ENCODE peak calls at places on chromosomes 2 and 18, in four cellular contexts. A is mucosa of descending colon; T is activated CD8-positive, alpha-beta T cell treated with anti-CD3 and anti-CD28 coated beads for 36 hours; U is endothelial cell. R is an unnamed sample.

GRCh38 chr2:135863231-135863630 is 13.0 kb downstream of the MCM6 start:
- DNase-seq in T (no peak), A (no peak), U (no peak), R (no peak)

GRCh38 chr18:14974088-14974487 is 226.1 kb downstream of the ANKRD30B start:
- DNase-seq in A (no peak), T (no peak), U (no peak), R (no peak)

GRCh38 chr2:235577404-235578330 is 83.8 kb downstream of the AGAP1 start:
- DNase-seq in T (no peak), A (no peak), U (no peak), R (no peak)

GRCh38 chr2:100006516-100006915 is 135.9 kb downstream of the AFF3 start:
- DNase-seq in A (no peak), U (no peak), T (no peak), R (no peak)

GRCh38 chr18:55552498-55553189 is 35.3 kb downstream of the TCF4 start:
- DNase-seq in T (no peak), A (no peak), U (no peak), R (no peak)

GRCh38 chr2:121376851-121377250 is 91.8 kb upstream of the TFCP2L1 start:
- DNase-seq in T (no peak), A (no peak), U (no peak), R (peak; percentile 40)

GRCh38 chr2:88967844-88968243 is 276.4 kb downstream of the RPIA start:
- DNase-seq in T (no peak), A (no peak), U (no peak), R (no peak)

GRCh38 chr2:26352892-26353291 is 6.3 kb upstream of the ADGRF3 start:
- DNase-seq in A (no peak), T (peak; percentile 58), U (no peak), R (peak; percentile 30)

GRCh38 chr18:49021076-49021432 is 70.3 kb upstream of the SMAD7 start:
- DNase-seq in T (no peak), A (no peak), U (no peak), R (no peak)

GRCh38 chr2:207328944-207329386 is 163.2 kb upstream of the KLF7 start:
- DNase-seq in T (no peak), A (no peak), U (no peak), R (no peak)

GRCh38 chr2:237096201-237096600 is 10.5 kb downstream of the COPS8 start:
- DNase-seq in T (no peak), U (peak; percentile 17), A (no peak), R (no peak)

GRCh38 chr2:28164280-28164801 is 228.3 kb upstream of the FOSL2 start:
- DNase-seq in A (no peak), U (no peak), T (no peak), R (no peak)

GRCh38 chr18:32393407-32393806 is 77.3 kb downstream of the GAREM1 start:
- DNase-seq in T (no peak), A (no peak), U (no peak), R (no peak)

GRCh38 chr18:37179384-37179783 is 350.5 kb downstream of the KIAA1328 start:
- DNase-seq in U (no peak), A (no peak), T (no peak), R (no peak)

GRCh38 chr2:152861349-152861942 is 143.0 kb downstream of the ARL6IP6 start:
- DNase-seq in U (no peak), T (peak; percentile 41), A (no peak), R (no peak)

GRCh38 chr2:14552818-14553217 is 79.7 kb upstream of the LRATD1 start:
- DNase-seq in A (no peak), U (no peak), T (no peak), R (no peak)

GRCh38 chr2:26696352-26696816 is 3.9 kb downstream of the KCNK3 start:
- DNase-seq in U (no peak), A (no peak), T (peak; percentile 11), R (peak; percentile 98)

GRCh38 chr2:177002983-177003382 is 209.6 kb upstream of the HNRNPA3 start:
- DNase-seq in U (no peak), T (no peak), A (no peak), R (no peak)

GRCh38 chr2:949894-950626 is 589 bp upstream of the SNTG2 start:
- DNase-seq in A (no peak), T (peak; percentile 28), U (peak; percentile 22), R (no peak)

GRCh38 chr18:51193621-51194287 is 3.7 kb downstream of the MEX3C start:
- DNase-seq in T (no peak), U (no peak), A (no peak), R (peak; percentile 72)

GRCh38 chr18:57784816-57785144 is 18.3 kb downstream of the ATP8B1 start:
- DNase-seq in U (no peak), A (no peak), T (no peak), R (no peak)

GRCh38 chr2:233384811-233385488 is 30.7 kb downstream of the DGKD start:
- DNase-seq in T (peak; percentile 29), A (no peak), U (no peak), R (no peak)

GRCh38 chr2:118089015-118089800 is 937 bp downstream of the INSIG2 start:
- DNase-seq in T (peak; percentile 50), A (no peak), U (peak; percentile 19), R (peak; percentile 22)

GRCh38 chr2:136025057-136025973 is 39.9 kb upstream of the DARS1 start:
- DNase-seq in A (peak; percentile 81), T (peak; percentile 60), U (peak; percentile 92), R (no peak)

GRCh38 chr2:235639885-235640284 is 146.0 kb downstream of the AGAP1 start:
- DNase-seq in A (no peak), U (no peak), T (no peak), R (peak; percentile 27)

GRCh38 chr2:182004945-182005344 is 19.3 kb downstream of the PPP1R1C start:
- DNase-seq in U (no peak), A (no peak), T (no peak), R (no peak)

GRCh38 chr18:23353459-23353858 is 99.6 kb upstream of the RIOK3 start:
- DNase-seq in U (no peak), T (no peak), A (no peak), R (no peak)

GRCh38 chr18:51196116-51196810 is 1.2 kb downstream of the MEX3C start:
- DNase-seq in U (no peak), T (peak; percentile 76), A (peak; percentile 71), R (peak; percentile 18)

GRCh38 chr2:53286336-53286735 is 481.3 kb upstream of the CHAC2 start:
- DNase-seq in U (no peak), T (no peak), A (no peak), R (no peak)

GRCh38 chr2:78330181-78330580 is 695.3 kb upstream of the REG3G start:
- DNase-seq in U (no peak), T (no peak), A (no peak), R (no peak)

GRCh38 chr2:234500394-234501006 is 3.6 kb upstream of the ARL4C start:
- DNase-seq in T (peak; percentile 81), U (peak; percentile 50), A (peak; percentile 81), R (peak; percentile 48)

GRCh38 chr2:164739966-164740365 is 101.7 kb downstream of the COBLL1 start:
- DNase-seq in A (no peak), U (no peak), T (no peak), R (peak; percentile 65)

GRCh38 chr2:43576983-43577892 is 18.6 kb downstream of the THADA start:
- DNase-seq in U (no peak), T (peak; percentile 40), A (no peak), R (peak; percentile 51)

GRCh38 chr2:237904806-237905599 is 45.6 kb downstream of the RAMP1 start:
- DNase-seq in U (no peak), A (peak; percentile 22), T (peak; percentile 73), R (peak; percentile 59)

GRCh38 chr18:12701161-12701560 is 1.4 kb downstream of the CEP76 start:
- DNase-seq in U (no peak), A (no peak), T (no peak), R (no peak)

GRCh38 chr18:12703714-12704113 is 872 bp downstream of the PSMG2 start:
- DNase-seq in A (no peak), T (peak; percentile 53), U (no peak), R (peak; percentile 35)

GRCh38 chr18:12702221-12703095 is at the start of the genes CEP76 and PSMG2:
- DNase-seq in A (peak; percentile 91), U (peak; percentile 88), T (peak; percentile 88), R (peak; percentile 82)

GRCh38 chr18:12699747-12700146 is 2.8 kb downstream of the CEP76 start:
- DNase-seq in U (no peak), T (no peak), A (no peak), R (no peak)

DNA sequence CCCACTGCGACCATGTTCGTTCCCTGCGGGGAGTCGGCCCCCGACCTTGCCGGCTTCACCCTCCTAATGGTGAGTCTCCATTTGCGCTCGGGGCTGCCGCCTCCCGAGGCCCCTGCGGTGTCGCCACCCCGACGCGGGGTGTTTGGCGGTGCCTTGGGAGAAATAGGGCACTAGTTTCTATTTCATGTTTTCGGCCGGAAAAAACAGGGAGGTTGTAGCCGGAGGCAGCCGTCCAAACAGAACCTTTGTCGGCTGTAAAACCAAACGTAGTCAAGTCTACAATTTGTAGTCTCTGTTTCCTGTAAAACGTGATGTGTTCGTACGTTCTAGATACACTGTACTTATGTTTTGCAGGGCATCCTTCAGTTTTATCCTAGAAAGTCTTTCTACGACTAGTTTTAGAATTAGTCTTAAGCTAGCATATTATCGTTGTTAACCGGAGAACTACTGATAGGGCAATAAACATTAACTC is 290 bp downstream of the PSMG2 start:
- DNase-seq in U (no peak), A (no peak), T (no peak), R (no peak)
- TF ChIP-seq CTCF in U (no peak), A (no peak), T (no peak), R (no peak)

DNA sequence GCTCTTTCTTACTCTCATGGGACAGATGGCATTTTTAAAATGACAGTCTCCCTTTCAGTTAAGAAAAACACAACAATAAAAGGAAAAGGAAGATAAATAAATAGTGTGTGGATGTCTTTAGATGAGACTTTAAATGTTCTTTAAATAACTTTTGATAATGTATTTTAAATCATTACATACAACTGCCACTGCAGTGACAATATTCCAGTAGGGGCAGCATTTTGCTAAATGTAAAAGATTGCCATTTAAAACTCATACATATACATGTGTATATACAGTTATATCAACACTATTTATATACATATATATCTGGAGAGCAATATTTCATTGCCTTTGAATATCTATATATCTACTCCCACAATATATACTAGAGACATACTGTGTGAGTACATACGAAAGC is 90.7 kb downstream of the INO80D start:
- DNase-seq in U (no peak), A (no peak), T (no peak), R (no peak)
- TF ChIP-seq CTCF in U (no peak), A (no peak), T (peak; percentile 18), R (peak; percentile 56)

GRCh38 chr2:231399853-231400667 is 4.5 kb downstream of the B3GNT7 start:
- DNase-seq in U (no peak), A (peak; percentile 53), T (no peak), R (peak; percentile 47)
- TF ChIP-seq CTCF in U (no peak), A (no peak), T (no peak), R (peak; percentile 20)

GRCh38 chr2:110115291-110116032 is at the start of gene MALL:
- DNase-seq in A (peak; percentile 75), U (peak; percentile 16), T (peak; percentile 7), R (peak; percentile 11)

GRCh38 chr2:110114801-110115200 is 821 bp downstream of the MALL start:
- DNase-seq in A (peak; percentile 56), U (no peak), T (no peak), R (no peak)

GRCh38 chr2:110116033-110116710 is 550 bp upstream of the MALL start:
- DNase-seq in A (peak; percentile 59), T (no peak), U (peak; percentile 40), R (peak; percentile 67)

GRCh38 chr2:110114007-110114591 is 1.5 kb downstream of the MALL start:
- DNase-seq in U (no peak), T (peak; percentile 24), A (peak; percentile 89), R (peak; percentile 37)
- TF ChIP-seq CTCF in U (no peak), T (no peak), A (no peak), R (peak; percentile 69)

R was measured in HFFc6.